ENCODE peak calls at places on chromosome 10, in seven cellular contexts. H, Q, R, A, F, T and I are unnamed samples.

GRCh38 chr10:104089621-104090020 is 3.9 kb upstream of the COL17A1 start:
- DNase-seq in A (no peak), R (no peak), H (no peak), T (no peak), F (no peak), Q (no peak), I (no peak)

GRCh38 chr10:110487411-110488123 is 10.1 kb upstream of the DUSP5 start:
- DNase-seq in Q (no peak), H (no peak), A (no peak), T (no peak), R (peak; percentile 46), F (no peak), I (no peak)

GRCh38 chr10:119644215-119644826 is 6.9 kb upstream of the BAG3 start:
- DNase-seq in R (peak; percentile 41), H (no peak), A (no peak), F (no peak), Q (no peak), T (no peak), I (peak; percentile 58)

GRCh38 chr10:46019541-46020343 is 10.7 kb downstream of the NCOA4 start:
- DNase-seq in R (no peak), H (no peak), F (no peak), Q (no peak), T (no peak), A (no peak), I (no peak)

GRCh38 chr10:132676193-132676891 is 109.6 kb downstream of the NKX6-2 start:
- DNase-seq in H (no peak), R (no peak), A (no peak), T (no peak), Q (no peak), F (no peak), I (no peak)

GRCh38 chr10:81875680-81876252 is 772 bp downstream of the NRG3 start:
- DNase-seq in H (no peak), Q (no peak), T (no peak), A (no peak), R (no peak), F (no peak), I (peak; percentile 5)

GRCh38 chr10:5446390-5446926 is 34.1 kb downstream of the NET1 start:
- DNase-seq in T (peak; percentile 89), A (peak; percentile 38), Q (peak; percentile 86), F (peak; percentile 99), R (no peak), H (peak; percentile 92), I (peak; percentile 98)

GRCh38 chr10:125062244-125063208 is 97.8 kb downstream of the CTBP2 start:
- DNase-seq in A (no peak), H (no peak), F (no peak), T (no peak), Q (no peak), R (no peak), I (no peak)

GRCh38 chr10:87860156-87860795 is 3.1 kb downstream of the KLLN start:
- DNase-seq in A (peak; percentile 60), T (no peak), R (peak; percentile 29), Q (peak; percentile 88), F (no peak), H (peak; percentile 84), I (peak; percentile 53)

GRCh38 chr10:132103116-132103910 is 37.6 kb downstream of the JAKMIP3 start:
- DNase-seq in R (no peak), A (no peak), Q (no peak), F (no peak), T (no peak), H (no peak), I (no peak)

GRCh38 chr10:13725594-13725993 is 138.8 kb downstream of the PRPF18 start:
- DNase-seq in Q (no peak), F (no peak), T (no peak), A (no peak), H (no peak), R (no peak), I (no peak)

GRCh38 chr10:114711487-114712250 is 53.6 kb upstream of the ABLIM1 start:
- DNase-seq in F (no peak), H (no peak), A (no peak), Q (no peak), T (no peak), R (no peak), I (no peak)

GRCh38 chr10:117165557-117166419 is 27.7 kb upstream of the VAX1 start:
- DNase-seq in Q (peak; percentile 53), F (no peak), R (peak; percentile 79), A (peak; percentile 44), H (peak; percentile 94), T (no peak), I (peak; percentile 78)

GRCh38 chr10:43082756-43083155 is 5.9 kb downstream of the RET start:
- DNase-seq in A (no peak), R (no peak), F (no peak), T (no peak), Q (no peak), H (no peak), I (no peak)

GRCh38 chr10:79347894-79348639 is 798 bp downstream of the PPIF start:
- DNase-seq in F (peak; percentile 81), H (peak; percentile 68), A (peak; percentile 88), T (peak; percentile 41), Q (peak; percentile 92), R (peak; percentile 61), I (peak; percentile 76)

GRCh38 chr10:75283150-75284096 is 47.7 kb upstream of the COMTD1 start:
- DNase-seq in H (peak; percentile 55), R (peak; percentile 87), Q (no peak), T (no peak), F (no peak), A (no peak), I (peak; percentile 75)

GRCh38 chr10:62815373-62816111 is 624 bp downstream of the EGR2 start:
- DNase-seq in H (no peak), Q (peak; percentile 23), T (no peak), A (no peak), F (peak; percentile 21), R (peak; percentile 14), I (peak; percentile 16)

GRCh38 chr10:89428873-89429272 is 14.5 kb downstream of the IFIT5 start:
- DNase-seq in F (no peak), A (no peak), R (no peak), Q (no peak), H (peak; percentile 18), T (no peak), I (no peak)

GRCh38 chr10:49608925-49609282 is 1.2 kb upstream of the SLC18A3 start:
- DNase-seq in R (peak; percentile 44), T (no peak), H (no peak), F (no peak), Q (no peak), A (no peak), I (no peak)

GRCh38 chr10:86900955-86901354 is 56.5 kb downstream of the MMRN2 start:
- DNase-seq in H (no peak), R (no peak), Q (no peak), T (no peak), F (peak; percentile 44), A (no peak), I (peak; percentile 61)

DNA sequence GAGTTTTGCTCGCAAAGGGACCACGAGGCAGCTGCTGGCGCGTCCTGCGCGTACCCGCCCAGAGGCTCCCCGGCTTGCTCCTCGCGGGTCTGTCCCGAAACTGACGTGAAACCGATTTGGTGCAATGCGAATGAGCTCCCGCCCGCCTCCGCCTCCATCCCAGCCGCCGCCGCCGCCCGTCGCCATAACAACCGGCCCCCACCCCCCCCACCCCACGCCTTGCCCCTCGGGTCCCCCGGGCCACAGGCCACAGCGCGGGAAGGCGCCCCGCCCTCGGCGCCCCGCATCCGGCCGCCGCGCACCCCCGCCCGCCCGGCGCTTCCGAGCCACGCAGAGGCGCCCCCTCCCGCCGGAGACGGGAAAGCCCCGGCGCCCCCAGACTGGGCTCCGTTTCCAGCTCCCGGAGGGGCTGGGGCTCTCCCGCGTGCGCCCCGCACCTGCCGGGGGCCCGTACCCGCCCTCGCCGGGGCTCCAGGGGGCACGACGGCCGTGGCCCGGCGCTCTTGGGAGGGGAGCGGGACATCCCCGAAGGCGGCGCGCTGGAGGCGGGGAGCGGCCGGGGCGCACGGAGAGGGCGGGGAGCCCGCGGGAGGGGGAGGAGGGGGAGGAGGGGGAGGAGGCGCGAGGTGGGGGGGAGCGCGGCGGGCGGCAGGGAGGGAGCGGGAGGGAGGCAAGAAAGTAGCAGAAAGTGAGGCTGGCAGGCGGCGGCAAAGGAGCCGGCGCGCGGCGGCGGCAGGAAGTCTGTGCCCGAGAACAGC is at the start of gene CAMK1D:
- DNase-seq in T (no peak), Q (peak; percentile 88), H (peak; percentile 90), F (peak; percentile 84), R (peak; percentile 51), A (peak; percentile 93), I (peak; percentile 80)
- TF ChIP-seq CTCF in T (no peak), Q (no peak), H (peak; percentile 44), F (peak; percentile 10), R (peak; percentile 4), A (peak; percentile 16), I (peak; percentile 40)

GRCh38 chr10:130341325-130341724 is 205.1 kb downstream of the GLRX3 start:
- DNase-seq in T (no peak), Q (peak; percentile 51), A (no peak), H (peak; percentile 46), R (peak; percentile 76), F (no peak), I (peak; percentile 74)
- TF ChIP-seq CTCF in T (no peak), Q (peak; percentile 97), A (peak; percentile 42), H (peak; percentile 82), R (peak; percentile 92), F (no peak), I (peak; percentile 54)

GRCh38 chr10:128116851-128117615 is 9.2 kb downstream of the MKI67 start:
- DNase-seq in Q (no peak), A (no peak), T (no peak), F (no peak), R (no peak), H (no peak), I (no peak)
- TF ChIP-seq CTCF in Q (peak; percentile 55), A (no peak), T (no peak), F (no peak), R (peak; percentile 50), H (peak; percentile 61), I (no peak)

GRCh38 chr10:121611431-121612159 is 13.4 kb upstream of the FGFR2 start:
- DNase-seq in F (no peak), T (no peak), A (no peak), Q (no peak), H (no peak), R (no peak), I (no peak)

GRCh38 chr10:121609426-121610380 is 11.5 kb upstream of the FGFR2 start:
- DNase-seq in T (no peak), Q (no peak), A (no peak), H (no peak), F (no peak), R (no peak), I (no peak)

GRCh38 chr10:121610798-121611325 is 12.6 kb upstream of the FGFR2 start:
- DNase-seq in A (no peak), T (no peak), H (no peak), Q (no peak), F (no peak), R (no peak), I (no peak)

GRCh38 chr10:121607310-121608055 is 9.2 kb upstream of the FGFR2 start:
- DNase-seq in Q (no peak), R (no peak), H (no peak), A (no peak), T (no peak), F (no peak), I (no peak)

DNA sequence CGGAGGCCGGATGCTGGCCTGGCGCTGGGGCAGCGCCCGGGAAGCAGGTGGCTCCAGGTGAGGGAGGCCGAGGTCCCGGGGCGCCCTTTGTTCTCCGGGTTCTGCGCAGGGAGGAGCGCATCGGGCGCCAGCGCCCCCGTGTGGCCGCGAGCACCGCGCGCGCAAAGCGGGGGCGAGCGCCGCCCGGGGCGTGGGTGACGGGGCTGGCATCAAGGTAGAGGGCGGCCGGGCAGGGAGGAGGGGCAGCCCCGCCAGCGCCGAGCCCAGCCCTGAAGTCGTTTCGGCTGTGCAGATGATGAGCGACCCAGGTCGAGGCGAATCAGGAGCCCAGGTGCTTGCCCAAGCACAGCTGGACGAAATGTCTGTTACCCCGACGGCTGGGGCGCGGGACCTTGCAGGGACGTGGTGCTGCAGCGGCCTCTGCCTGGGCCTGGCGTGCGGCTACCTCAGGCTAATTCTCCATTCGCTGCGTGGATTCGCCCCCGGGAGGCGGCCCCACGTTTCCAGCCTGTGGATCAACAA is 10.5 kb upstream of the FGFR2 start:
- DNase-seq in F (peak; percentile 77), T (peak; percentile 27), H (peak; percentile 46), A (peak; percentile 86), R (peak; percentile 65), Q (peak; percentile 24), I (peak; percentile 80)
- TF ChIP-seq CTCF in F (peak; percentile 90), T (peak; percentile 55), H (peak; percentile 80), A (peak; percentile 84), R (peak; percentile 82), Q (peak; percentile 50), I (peak; percentile 85)